ENCODE peak calls at places on chromosome 6, in eight cellular contexts. Y, D, I, Z, C, G, S and T are unnamed samples.
A peak's percentile ranks its signal among the peaks of the same experiment; 100 is the strongest.

GRCh38 chr6:144737998-144738397 is 452.9 kb downstream of the UTRN start:
- DNase-seq in I (no peak), G (no peak), S (no peak), C (no peak), D (no peak), Z (no peak), Y (no peak), T (no peak)

GRCh38 chr6:33854572-33855030 is 50.8 kb upstream of the MLN start:
- DNase-seq in Z (no peak), Y (no peak), G (no peak), S (no peak), C (no peak), I (no peak), D (no peak), T (peak; percentile 45)

GRCh38 chr6:40164345-40164755 is 230.1 kb upstream of the MOCS1 start:
- DNase-seq in I (no peak), D (no peak), C (no peak), G (no peak), Z (no peak), S (no peak), Y (no peak), T (peak; percentile 50)

GRCh38 chr6:137894779-137895385 is 27.8 kb downstream of the TNFAIP3 start:
- DNase-seq in G (no peak), S (no peak), C (no peak), Z (no peak), Y (no peak), D (no peak), I (peak; percentile 39), T (no peak)

GRCh38 chr6:16240618-16241320 is 2.4 kb downstream of the GMPR start:
- DNase-seq in Y (no peak), S (no peak), Z (no peak), C (peak; percentile 49), I (no peak), D (no peak), G (no peak), T (no peak)

GRCh38 chr6:100774681-100775080 is 106.4 kb downstream of the ASCC3 start:
- DNase-seq in S (no peak), D (no peak), Y (no peak), Z (no peak), I (no peak), G (no peak), C (no peak), T (no peak)

GRCh38 chr6:6753301-6753700 is 164.8 kb downstream of the LY86 start:
- DNase-seq in D (no peak), G (no peak), C (no peak), S (no peak), Z (no peak), I (no peak), Y (no peak), T (no peak)

GRCh38 chr6:8059129-8059528 is 5.1 kb downstream of the BLOC1S5 start:
- DNase-seq in S (no peak), I (no peak), G (no peak), Z (no peak), Y (peak; percentile 13), C (peak; percentile 74), D (peak; percentile 68), T (no peak)

GRCh38 chr6:168155193-168155592 is 76.2 kb upstream of the FRMD1 start:
- DNase-seq in Z (peak; percentile 7), I (peak; percentile 19), C (peak; percentile 26), Y (no peak), G (no peak), S (no peak), D (no peak), T (peak; percentile 61)

GRCh38 chr6:91569071-91569470 is 982.2 kb upstream of the MAP3K7 start:
- DNase-seq in D (no peak), Z (no peak), S (no peak), Y (no peak), I (no peak), C (no peak), G (no peak), T (no peak)

GRCh38 chr6:23307516-23307915 is 738.1 kb downstream of the HDGFL1 start:
- DNase-seq in S (no peak), C (no peak), I (no peak), Z (no peak), G (no peak), Y (no peak), D (no peak), T (no peak)

GRCh38 chr6:57327311-57327710 is 9.9 kb downstream of the PRIM2 start:
- DNase-seq in I (no peak), G (no peak), C (no peak), Y (no peak), S (no peak), Z (no peak), D (no peak), T (no peak)